ENCODE peak calls at places on chromosomes 7 and 10, in ten cellular contexts. Y, O, P, J, A, R, V, L, W and H are unnamed samples.

GRCh38 chr7:102849079-102849478 is 63.7 kb upstream of the LRRC17 start:
- DNase-seq in J (no peak), R (no peak), W (no peak), Y (no peak), A (no peak), O (no peak), P (no peak), L (no peak), V (no peak), H (no peak)

GRCh38 chr7:41110186-41110585 is 592.7 kb downstream of the INHBA start:
- DNase-seq in W (no peak), L (no peak), Y (peak; percentile 88), P (peak; percentile 90), O (no peak), V (no peak), J (no peak), A (no peak), R (no peak), H (no peak)

GRCh38 chr7:1666779-1667565 is 3.1 kb upstream of the ELFN1 start:
- DNase-seq in O (no peak), R (peak; percentile 13), P (no peak), A (peak; percentile 30), Y (no peak), W (peak; percentile 28), V (no peak), J (peak; percentile 77), L (peak; percentile 36), H (peak; percentile 68)

GRCh38 chr7:19939746-19940145 is 166.3 kb upstream of the TMEM196 start:
- DNase-seq in J (no peak), P (peak; percentile 70), R (no peak), W (no peak), V (no peak), Y (no peak), O (no peak), L (no peak), A (no peak), H (no peak)

GRCh38 chr7:78151229-78151628 is 352.7 kb downstream of the PHTF2 start:
- DNase-seq in V (no peak), W (no peak), J (no peak), L (no peak), Y (no peak), R (peak; percentile 29), A (no peak), O (peak; percentile 19), P (no peak), H (no peak)

GRCh38 chr10:15254808-15255655 is 86.5 kb upstream of the NMT2 start:
- DNase-seq in W (peak; percentile 52), L (no peak), V (peak; percentile 18), R (no peak), P (no peak), J (peak; percentile 74), O (no peak), A (no peak), Y (no peak), H (no peak)

GRCh38 chr7:54782829-54783228 is 23.8 kb upstream of the SEC61G start:
- DNase-seq in Y (no peak), J (no peak), O (no peak), L (no peak), V (no peak), P (no peak), W (peak; percentile 48), A (no peak), R (no peak), H (no peak)

GRCh38 chr7:11737723-11738122 is 94.3 kb downstream of the THSD7A start:
- DNase-seq in J (no peak), R (no peak), V (no peak), P (peak; percentile 74), A (no peak), Y (no peak), W (no peak), L (no peak), O (no peak), H (no peak)

GRCh38 chr10:24485299-24485698 is 238.4 kb downstream of the ARHGAP21 start:
- DNase-seq in L (no peak), O (no peak), J (no peak), Y (no peak), W (no peak), A (no peak), P (no peak), R (peak; percentile 44), V (no peak), H (peak; percentile 25)

GRCh38 chr7:148535227-148535626 is 55.3 kb upstream of the C7orf33 start:
- DNase-seq in Y (no peak), L (no peak), V (no peak), W (no peak), P (no peak), O (no peak), A (peak; percentile 35), J (peak; percentile 29), R (no peak), H (no peak)

GRCh38 chr10:98361131-98361633 is 53.8 kb downstream of the PYROXD2 start:
- DNase-seq in O (peak; percentile 86), Y (peak; percentile 94), W (no peak), R (peak; percentile 88), L (no peak), V (peak; percentile 55), A (peak; percentile 87), P (no peak), J (peak; percentile 89), H (peak; percentile 12)

GRCh38 chr7:135729230-135729629 is 1.2 kb upstream of the SLC13A4 start:
- DNase-seq in L (no peak), R (no peak), Y (no peak), O (no peak), P (no peak), J (no peak), W (no peak), V (no peak), A (no peak), H (no peak)

GRCh38 chr7:101989101-101989500 is 171.7 kb downstream of the CUX1 start:
- DNase-seq in V (no peak), A (no peak), J (no peak), L (no peak), R (no peak), W (no peak), O (no peak), Y (no peak), P (no peak), H (no peak)

GRCh38 chr7:50265968-50266694 is 38.4 kb upstream of the IKZF1 start:
- DNase-seq in A (no peak), R (no peak), J (no peak), V (no peak), P (no peak), O (no peak), L (peak; percentile 55), Y (no peak), W (no peak), H (no peak)

GRCh38 chr7:50264908-50265307 is 39.6 kb upstream of the IKZF1 start:
- DNase-seq in P (no peak), V (no peak), A (no peak), L (peak; percentile 56), O (no peak), J (no peak), W (no peak), Y (no peak), R (no peak), H (no peak)

GRCh38 chr7:50267525-50268041 is 36.9 kb upstream of the IKZF1 start:
- DNase-seq in L (no peak), P (no peak), J (no peak), R (no peak), W (no peak), O (no peak), Y (no peak), A (no peak), V (no peak), H (no peak)

GRCh38 chr7:50268223-50268622 is 36.3 kb upstream of the IKZF1 start:
- DNase-seq in J (no peak), V (no peak), P (no peak), W (no peak), L (no peak), O (no peak), R (no peak), Y (no peak), A (no peak), H (no peak)

GRCh38 chr7:50266893-50267386 is 37.6 kb upstream of the IKZF1 start:
- DNase-seq in Y (no peak), W (no peak), L (peak; percentile 90), A (no peak), J (no peak), V (no peak), P (no peak), O (no peak), R (no peak), H (no peak)
- H3K4me1 ChIP-seq in Y (no peaks in the 10 kb centered on the region), W (peaks cover 11% of the 10 kb centered on the region), L (peaks cover 98% of the 10 kb centered on the region), A (no peaks in the 10 kb centered on the region), J (no peaks in the 10 kb centered on the region), V (no peaks in the 10 kb centered on the region), P (no peaks in the 10 kb centered on the region), O (no peaks in the 10 kb centered on the region), R (no peaks in the 10 kb centered on the region), H (no peaks in the 10 kb centered on the region)

GRCh38 chr7:151016942-151017341 is 7.4 kb downstream of the ATG9B start:
- DNase-seq in P (no peak), J (no peak), Y (no peak), R (no peak), O (no peak), W (no peak), L (no peak), V (no peak), A (no peak), H (peak; percentile 58)

GRCh38 chr7:151018421-151019129 is 5.7 kb downstream of the ATG9B start:
- DNase-seq in Y (no peak), L (peak; percentile 65), A (peak; percentile 68), R (no peak), V (no peak), J (peak; percentile 39), P (no peak), O (no peak), W (peak; percentile 65), H (peak; percentile 67)

GRCh38 chr7:151017370-151017952 is 6.8 kb downstream of the ATG9B start:
- DNase-seq in P (no peak), J (no peak), Y (no peak), R (no peak), A (no peak), O (no peak), L (peak; percentile 45), W (no peak), V (no peak), H (no peak)

GRCh38 chr7:151019130-151019447 is 5.2 kb downstream of the ATG9B start:
- DNase-seq in A (no peak), V (no peak), J (no peak), R (no peak), Y (no peak), O (no peak), P (no peak), W (no peak), L (no peak), H (no peak)

GRCh38 chr7:151017953-151018420 is 6.3 kb downstream of the ATG9B start:
- DNase-seq in J (peak; percentile 84), R (peak; percentile 56), V (peak; percentile 59), A (peak; percentile 84), W (peak; percentile 91), P (peak; percentile 61), Y (no peak), L (peak; percentile 86), O (peak; percentile 67), H (peak; percentile 91)
- H3K4me1 ChIP-seq in J (peaks cover 21% of the 10 kb centered on the region), R (peaks cover 4% of the 10 kb centered on the region), V (peaks cover 7% of the 10 kb centered on the region), A (peaks cover 21% of the 10 kb centered on the region), W (peaks cover 14% of the 10 kb centered on the region), P (peaks cover 10% of the 10 kb centered on the region), Y (no peaks in the 10 kb centered on the region), L (peaks cover 58% of the 10 kb centered on the region), O (peaks cover 18% of the 10 kb centered on the region), H (no peaks in the 10 kb centered on the region)

GRCh38 chr7:47390914-47391313 is 191.0 kb downstream of the TNS3 start:
- DNase-seq in L (no peak), Y (no peak), P (no peak), O (no peak), W (no peak), A (no peak), J (no peak), R (no peak), V (no peak), H (no peak)
- H3K4me1 ChIP-seq in L (no peaks in the 10 kb centered on the region), Y (no peaks in the 10 kb centered on the region), P (no peaks in the 10 kb centered on the region), O (peaks cover 5% of the 10 kb centered on the region), W (no peaks in the 10 kb centered on the region), A (peaks cover 13% of the 10 kb centered on the region), J (no peaks in the 10 kb centered on the region), R (peaks cover 22% of the 10 kb centered on the region), V (no peaks in the 10 kb centered on the region), H (peaks cover 17% of the 10 kb centered on the region)

GRCh38 chr7:143931739-143932138 is 3.3 kb upstream of the OR2F2 start:
- DNase-seq in A (no peak), V (no peak), J (no peak), O (no peak), R (no peak), Y (no peak), L (no peak), W (no peak), P (no peak), H (no peak)
- H3K4me1 ChIP-seq in A (no peaks in the 10 kb centered on the region), V (no peaks in the 10 kb centered on the region), J (no peaks in the 10 kb centered on the region), O (no peaks in the 10 kb centered on the region), R (no peaks in the 10 kb centered on the region), Y (no peaks in the 10 kb centered on the region), L (no peaks in the 10 kb centered on the region), W (no peaks in the 10 kb centered on the region), P (no peaks in the 10 kb centered on the region), H (no peaks in the 10 kb centered on the region)